ENCODE peak calls at places on chromosomes 5 and 9, in five cellular contexts. J, F, H, T and V are unnamed samples.
A peak's percentile ranks its signal among the peaks of the same experiment; 100 is the strongest.

GRCh38 chr5:59069438-59070079 is 486.7 kb downstream of the RAB3C start:
- DNase-seq in T (peak; percentile 91), J (no peak), H (no peak), F (no peak), V (peak; percentile 89)

GRCh38 chr5:67206381-67207328 is 10.1 kb upstream of the CD180 start:
- DNase-seq in J (no peak), T (no peak), F (no peak), H (no peak), V (no peak)

GRCh38 chr9:101030022-101030391 is 1.5 kb downstream of the PLPPR1 start:
- DNase-seq in F (no peak), H (peak; percentile 8), J (no peak), T (no peak), V (no peak)

GRCh38 chr9:71665247-71665646 is 103.1 kb downstream of the CEMIP2 start:
- DNase-seq in J (no peak), T (no peak), F (no peak), H (no peak), V (no peak)

GRCh38 chr5:59579101-59579885 is 314.2 kb downstream of the PDE4D start:
- DNase-seq in T (no peak), J (no peak), H (no peak), F (no peak), V (no peak)

GRCh38 chr5:159915913-159916840 is at the start of gene ADRA1B:
- DNase-seq in H (peak; percentile 86), T (no peak), F (peak; percentile 89), J (peak; percentile 82), V (no peak)

GRCh38 chr9:81032030-81032572 is 657.2 kb downstream of the TLE1 start:
- DNase-seq in F (peak; percentile 66), H (no peak), J (peak; percentile 72), T (no peak), V (peak; percentile 46)

GRCh38 chr9:113355197-113355596 is 5.9 kb downstream of the BSPRY start:
- DNase-seq in H (peak; percentile 61), T (no peak), J (no peak), F (no peak), V (no peak)

GRCh38 chr5:138149530-138149929 is 10.3 kb upstream of the NME5 start:
- DNase-seq in J (no peak), T (no peak), H (peak; percentile 68), F (no peak), V (no peak)

GRCh38 chr5:126913316-126913715 is 117.0 kb downstream of the MARCHF3 start:
- DNase-seq in T (no peak), J (no peak), F (no peak), H (no peak), V (no peak)

GRCh38 chr5:67297376-67297775 is 100.8 kb upstream of the CD180 start:
- DNase-seq in H (no peak), J (no peak), F (no peak), T (no peak), V (no peak)

GRCh38 chr5:143696920-143697319 is 115.0 kb upstream of the HMHB1 start:
- DNase-seq in F (no peak), H (no peak), T (no peak), J (no peak), V (no peak)

GRCh38 chr5:41289970-41290464 is 76.7 kb upstream of the C6 start:
- DNase-seq in F (no peak), H (no peak), T (no peak), J (no peak), V (no peak)

GRCh38 chr5:134175874-134176522 is 752 bp downstream of the SKP1 start:
- DNase-seq in F (no peak), T (no peak), H (peak; percentile 42), J (no peak), V (no peak)

GRCh38 chr5:154698681-154699275 is 56.4 kb upstream of the LARP1 start:
- DNase-seq in F (no peak), T (no peak), H (no peak), J (no peak), V (no peak)

GRCh38 chr5:9380108-9380507 is 165.8 kb downstream of the SEMA5A start:
- DNase-seq in T (no peak), H (no peak), J (no peak), F (no peak), V (peak; percentile 90)

DNA sequence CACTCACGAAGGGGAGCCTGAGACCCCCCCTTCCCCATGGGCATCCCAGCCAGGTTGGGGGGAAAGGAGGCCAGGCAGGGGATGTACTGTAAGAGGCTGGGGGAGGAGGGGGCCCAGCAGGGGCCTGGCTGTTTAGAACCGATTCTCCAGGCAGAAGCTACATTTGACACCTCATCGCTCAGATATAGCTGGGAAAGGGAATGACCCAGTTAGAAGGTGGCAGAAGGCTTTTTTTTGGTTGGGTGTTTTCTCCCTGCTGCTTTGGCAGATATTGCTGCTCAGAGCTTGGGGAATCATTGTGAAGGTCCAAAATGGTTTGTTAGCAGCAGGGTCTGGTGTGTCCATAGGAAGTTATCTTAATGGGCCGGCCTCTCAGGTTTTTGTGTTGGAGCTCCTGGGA is 6.0 kb downstream of the CDX1 start:
- DNase-seq in T (no peak), J (no peak), H (no peak), F (no peak), V (no peak)
- H3K4me3 ChIP-seq in T (no peak overlapping the region), J (no peak overlapping the region), H (no peak overlapping the region), F (no peak overlapping the region), V (no peak overlapping the region)

GRCh38 chr9:17519761-17520160 is 59.1 kb upstream of the SH3GL2 start:
- DNase-seq in J (no peak), T (no peak), F (no peak), H (no peak), V (no peak)

GRCh38 chr9:17520264-17521058 is 58.4 kb upstream of the SH3GL2 start:
- DNase-seq in F (no peak), J (no peak), T (no peak), H (peak; percentile 64), V (no peak)

GRCh38 chr9:17521456-17521855 is 57.4 kb upstream of the SH3GL2 start:
- DNase-seq in J (no peak), F (no peak), H (peak; percentile 24), T (no peak), V (no peak)
- TF ChIP-seq CTCF in J (no peak), F (no peak), H (peak; percentile 49), T (no peak), V (no peak)

GRCh38 chr5:139395844-139396640 is 1.1 kb upstream of the PROB1 start:
- DNase-seq in T (no peak), H (no peak), J (no peak), F (no peak), V (no peak)
- H3K4me3 ChIP-seq in T (no peak overlapping the region), H (no peak overlapping the region), J (no peak overlapping the region), F (no peak overlapping the region), V (no peak overlapping the region)

DNA sequence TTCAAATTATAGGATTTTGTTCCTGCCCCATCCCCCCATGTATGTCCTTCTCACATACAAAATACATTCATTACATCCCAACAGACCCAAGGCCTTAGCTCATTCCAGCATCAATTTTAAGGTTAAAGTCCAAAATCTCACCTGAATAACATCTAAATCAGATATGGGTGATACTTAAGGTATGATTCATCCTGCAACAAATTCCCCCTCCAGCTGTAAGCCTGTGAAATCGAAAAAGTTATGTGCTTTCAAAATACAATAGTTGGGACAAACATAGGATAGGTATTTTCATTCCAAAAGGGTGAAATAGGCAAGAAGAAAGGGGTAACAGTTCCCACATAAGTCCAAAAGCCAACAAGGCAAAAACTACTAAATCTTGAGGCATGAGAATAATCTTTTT is 244.1 kb upstream of the SMARCA2 start:
- DNase-seq in F (no peak), H (no peak), T (no peak), J (no peak), V (no peak)
- TF ChIP-seq CTCF in F (no peak), H (no peak), T (no peak), J (no peak), V (no peak)

GRCh38 chr9:134914501-134914834 is 3.2 kb downstream of the FCN1 start:
- DNase-seq in F (peak; percentile 22), T (no peak), H (no peak), J (no peak), V (no peak)
- H3K4me3 ChIP-seq in F (no peak overlapping the region), T (no peak overlapping the region), H (no peak overlapping the region), J (no peak overlapping the region), V (no peak overlapping the region)